ENCODE peak calls at places on chromosomes 3 and 15, in seven cellular contexts. B is HCT116, C is SK-N-SH, X is HL-60, S is HepG2, W is K562, F is GM23338. A is an unnamed sample.

GRCh38 chr3:172223870-172224269 is 184.5 kb downstream of the FNDC3B start:
- DNase-seq in B (no peak), C (no peak), X (no peak), S (no peak), W (no peak), F (no peak), A (no peak)

GRCh38 chr3:24493951-24494615 is 567 bp downstream of the THRB start:
- DNase-seq in B (no peak), C (peak; percentile 74), X (peak; percentile 2), S (peak; percentile 71), W (peak; percentile 77), F (peak; percentile 68), A (no peak)

GRCh38 chr3:55413236-55413635 is 73.9 kb downstream of the WNT5A start:
- DNase-seq in B (no peak), C (no peak), X (no peak), S (no peak), W (no peak), F (no peak), A (no peak)

GRCh38 chr15:78093242-78094020 is 1.1 kb downstream of the SH2D7 start:
- DNase-seq in B (no peak), C (no peak), X (no peak), S (no peak), W (no peak), F (no peak), A (no peak)

GRCh38 chr3:16484216-16484615 is 29.3 kb downstream of the RFTN1 start:
- DNase-seq in B (no peak), C (no peak), X (no peak), S (no peak), W (no peak), F (no peak), A (no peak)

GRCh38 chr3:5694267-5694666 is 506.8 kb downstream of the EDEM1 start:
- DNase-seq in B (no peak), C (no peak), X (no peak), S (no peak), W (no peak), F (no peak), A (no peak)

GRCh38 chr3:184371570-184372018 is 6.4 kb downstream of the THPO start:
- DNase-seq in B (peak; percentile 73), C (peak; percentile 85), X (peak; percentile 81), S (peak; percentile 84), W (peak; percentile 73), F (peak; percentile 91), A (peak; percentile 84)

GRCh38 chr3:114043205-114043604 is 13.1 kb downstream of the CCDC191 start:
- DNase-seq in B (no peak), C (no peak), X (no peak), S (no peak), W (no peak), F (no peak), A (no peak)

GRCh38 chr15:80876034-80876433 is 96.9 kb downstream of the CEMIP start:
- DNase-seq in B (no peak), C (no peak), X (no peak), S (no peak), W (no peak), F (no peak), A (no peak)

GRCh38 chr15:99320374-99321215 is 69.3 kb downstream of the LRRC28 start:
- DNase-seq in B (no peak), C (no peak), X (no peak), S (no peak), W (no peak), F (no peak), A (no peak)

GRCh38 chr3:76827647-76828273 is 212.1 kb upstream of the ROBO2 start:
- DNase-seq in B (no peak), C (no peak), X (no peak), S (no peak), W (no peak), F (no peak), A (no peak)

GRCh38 chr3:141802316-141803077 is 39.3 kb downstream of the GRK7 start:
- DNase-seq in B (no peak), C (no peak), X (no peak), S (no peak), W (no peak), F (no peak), A (no peak)

GRCh38 chr15:69881760-69882159 is 216.0 kb downstream of the TLE3 start:
- DNase-seq in B (no peak), C (no peak), X (no peak), S (no peak), W (no peak), F (no peak), A (no peak)

DNA sequence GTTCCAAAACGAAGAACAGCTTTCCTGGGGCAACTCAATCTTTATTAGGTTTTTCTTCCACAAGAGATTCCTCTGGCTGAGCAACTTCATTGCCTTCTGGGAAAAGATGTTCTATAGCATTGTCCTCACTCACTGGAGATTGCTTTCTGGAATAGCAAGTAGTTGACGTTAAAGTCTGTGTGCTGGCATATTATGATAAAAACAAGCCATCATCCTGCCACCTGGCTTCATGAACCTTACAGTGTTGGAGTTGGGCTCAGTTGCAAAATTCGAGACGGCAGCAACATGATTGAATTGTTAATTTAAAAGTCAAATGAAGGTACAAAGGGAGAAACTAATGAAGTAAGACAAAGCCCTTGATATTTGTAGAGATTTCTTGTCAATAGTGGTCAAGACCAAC is 140.5 kb upstream of the PEX5L start:
- DNase-seq in B (no peak), C (no peak), X (no peak), S (no peak), W (no peak), F (no peak), A (no peak)
- TF ChIP-seq POLR2AphosphoS5 in B (no peak), C (no peak), X (no peak), S (no peak), W (no peak), F (no peak), A (no peak)

GRCh38 chr3:37315669-37316068 is 141.3 kb upstream of the LRRFIP2 start:
- DNase-seq in B (no peak), C (no peak), X (no peak), S (no peak), W (no peak), F (no peak), A (no peak)

GRCh38 chr3:37307321-37307720 is 132.9 kb upstream of the LRRFIP2 start:
- DNase-seq in B (no peak), C (no peak), X (no peak), S (no peak), W (no peak), F (no peak), A (no peak)

GRCh38 chr3:37309945-37310665 is 135.7 kb upstream of the LRRFIP2 start:
- DNase-seq in B (no peak), C (no peak), X (peak; percentile 11), S (no peak), W (no peak), F (no peak), A (no peak)

GRCh38 chr3:37308247-37308646 is 133.9 kb upstream of the LRRFIP2 start:
- DNase-seq in B (peak; percentile 7), C (peak; percentile 32), X (no peak), S (peak; percentile 7), W (peak; percentile 38), F (peak; percentile 53), A (no peak)

GRCh38 chr3:37310666-37311050 is 136.3 kb upstream of the LRRFIP2 start:
- DNase-seq in B (no peak), C (no peak), X (peak; percentile 82), S (no peak), W (no peak), F (no peak), A (no peak)
- TF ChIP-seq REST in B (no peak), C (no peak), X (no peak), S (no peak), W (no peak), F (no peak), A (no peak)

DNA sequence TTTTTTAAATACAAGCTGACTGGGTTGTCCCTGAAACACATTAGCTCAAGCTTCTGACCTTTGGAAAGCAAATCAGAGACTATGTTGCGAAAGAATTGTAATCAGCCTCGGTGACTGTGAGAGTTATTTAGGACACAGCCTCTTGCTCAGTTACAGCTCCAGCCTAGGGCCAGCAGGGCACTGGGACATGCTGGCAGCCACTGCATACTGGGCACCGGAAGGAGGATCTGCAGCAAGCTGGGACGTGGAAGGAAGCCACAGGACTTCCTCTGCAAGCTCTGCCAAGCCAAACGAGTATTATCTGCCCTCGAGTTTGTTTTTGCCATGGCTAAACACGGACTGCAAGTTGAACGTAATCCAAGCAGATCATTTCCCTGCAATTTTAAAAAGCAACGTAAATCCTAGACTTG is 24.4 kb upstream of the COPG1 start:
- DNase-seq in B (no peak), C (peak; percentile 73), X (peak; percentile 88), S (peak; percentile 92), W (no peak), F (no peak), A (peak; percentile 67)
- TF ChIP-seq POLR2AphosphoS5 in B (peak; percentile 49), C (peak; percentile 34), X (peak; percentile 57), S (peak; percentile 82), W (no peak), F (no peak), A (peak; percentile 62)

GRCh38 chr15:57439128-57440030 is 63.1 kb downstream of the CGNL1 start:
- DNase-seq in B (no peak), C (no peak), X (no peak), S (no peak), W (no peak), F (no peak), A (no peak)

GRCh38 chr15:57442371-57442770 is 66.1 kb downstream of the CGNL1 start:
- DNase-seq in B (no peak), C (no peak), X (no peak), S (no peak), W (no peak), F (no peak), A (no peak)

GRCh38 chr15:57438166-57438565 is 61.9 kb downstream of the CGNL1 start:
- DNase-seq in B (no peak), C (no peak), X (no peak), S (no peak), W (no peak), F (no peak), A (no peak)

GRCh38 chr15:57440167-57440566 is 63.9 kb downstream of the CGNL1 start:
- DNase-seq in B (no peak), C (no peak), X (no peak), S (no peak), W (no peak), F (no peak), A (no peak)

GRCh38 chr15:57440799-57441198 is 64.5 kb downstream of the CGNL1 start:
- DNase-seq in B (no peak), C (no peak), X (no peak), S (no peak), W (no peak), F (no peak), A (no peak)
- TF ChIP-seq REST in B (no peak), C (no peak), X (no peak), S (no peak), W (no peak), F (no peak), A (no peak)

DNA sequence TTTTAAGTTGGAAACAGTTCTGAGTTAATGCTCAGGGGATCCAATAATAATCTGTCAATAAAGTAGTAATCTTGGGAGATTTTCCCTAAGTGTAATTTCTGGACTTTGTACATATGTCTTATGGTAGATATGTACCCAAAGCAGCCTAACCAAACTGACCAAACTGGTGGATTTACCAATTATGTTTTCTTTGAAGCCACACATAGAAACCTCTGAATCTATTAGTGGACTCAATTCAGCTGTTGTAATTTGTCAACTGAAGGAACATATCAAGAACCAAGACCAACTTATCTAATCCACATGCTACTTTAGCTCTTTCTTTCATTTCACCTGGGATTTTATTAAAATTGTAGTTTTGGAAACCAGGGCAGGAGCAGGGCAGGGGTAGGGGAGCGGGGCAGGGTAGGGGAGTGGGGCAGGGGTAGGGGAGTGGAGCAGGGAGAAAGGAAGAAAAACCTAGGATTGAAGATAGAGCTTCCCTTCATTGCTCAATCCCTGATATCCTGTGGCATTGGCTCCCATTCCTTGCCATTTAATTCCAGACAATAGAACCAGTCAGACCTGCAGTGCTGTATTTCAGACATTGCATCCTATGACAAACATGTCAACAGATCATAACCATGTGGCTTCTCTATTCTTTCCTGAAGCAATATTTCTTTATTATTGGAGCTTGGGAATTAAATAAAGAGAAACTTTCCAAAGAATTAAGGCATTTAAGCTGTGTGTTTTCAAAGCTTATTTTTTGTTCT is 101.8 kb downstream of the NFKBIZ start:
- DNase-seq in B (no peak), C (no peak), X (no peak), S (no peak), W (no peak), F (no peak), A (no peak)
- TF ChIP-seq POLR2AphosphoS5 in B (no peak), C (no peak), X (no peak), S (no peak), W (no peak), F (no peak), A (no peak)